ENCODE peak calls at places on chromosomes 1 and 21, in six cellular contexts. One of them, this sample, is unnamed.

GRCh38 chr1:184768467-184768866 is 13.8 kb upstream of the EDEM3 start:
- DNase-seq in foreskin fibroblast: no peak
- DNase-seq in CD8-positive, alpha-beta T cell: no peak
- DNase-seq in bronchial epithelial cell: no peak
- DNase-seq in prostate gland: no peak
- DNase-seq in lower lobe of right lung: no peak
- DNase-seq in this sample: no peak

GRCh38 chr1:211420389-211420788 is 71.6 kb downstream of the RD3 start:
- DNase-seq in foreskin fibroblast: peak; percentile 23
- DNase-seq in CD8-positive, alpha-beta T cell: no peak
- DNase-seq in bronchial epithelial cell: peak; percentile 14
- DNase-seq in prostate gland: no peak
- DNase-seq in lower lobe of right lung: no peak
- DNase-seq in this sample: peak; percentile 12

GRCh38 chr21:34202553-34203332 is 129.4 kb downstream of the MRPS6 start:
- DNase-seq in foreskin fibroblast: no peak
- DNase-seq in CD8-positive, alpha-beta T cell: no peak
- DNase-seq in bronchial epithelial cell: no peak
- DNase-seq in prostate gland: no peak
- DNase-seq in lower lobe of right lung: peak; percentile 68
- DNase-seq in this sample: no peak

GRCh38 chr1:215650446-215651149 is 83.5 kb downstream of the KCTD3 start:
- DNase-seq in foreskin fibroblast: no peak
- DNase-seq in CD8-positive, alpha-beta T cell: no peak
- DNase-seq in bronchial epithelial cell: no peak
- DNase-seq in prostate gland: no peak
- DNase-seq in lower lobe of right lung: no peak
- DNase-seq in this sample: no peak

GRCh38 chr1:12469990-12470389 is 148.0 kb downstream of the DHRS3 start:
- DNase-seq in foreskin fibroblast: no peak
- DNase-seq in CD8-positive, alpha-beta T cell: no peak
- DNase-seq in bronchial epithelial cell: no peak
- DNase-seq in prostate gland: no peak
- DNase-seq in lower lobe of right lung: no peak
- DNase-seq in this sample: no peak

GRCh38 chr1:10965621-10966226 is 46.7 kb upstream of the TARDBP start:
- DNase-seq in foreskin fibroblast: no peak
- DNase-seq in CD8-positive, alpha-beta T cell: peak; percentile 62
- DNase-seq in bronchial epithelial cell: peak; percentile 66
- DNase-seq in prostate gland: no peak
- DNase-seq in lower lobe of right lung: peak; percentile 86
- DNase-seq in this sample: peak; percentile 24

GRCh38 chr1:63868220-63868897 is 94.5 kb downstream of the ROR1 start:
- DNase-seq in foreskin fibroblast: peak; percentile 52
- DNase-seq in CD8-positive, alpha-beta T cell: no peak
- DNase-seq in bronchial epithelial cell: peak; percentile 96
- DNase-seq in prostate gland: no peak
- DNase-seq in lower lobe of right lung: no peak
- DNase-seq in this sample: peak; percentile 31

GRCh38 chr21:44742418-44743153 is 31.2 kb upstream of the TSPEAR start:
- DNase-seq in foreskin fibroblast: no peak
- DNase-seq in CD8-positive, alpha-beta T cell: no peak
- DNase-seq in bronchial epithelial cell: peak; percentile 18
- DNase-seq in prostate gland: no peak
- DNase-seq in lower lobe of right lung: no peak
- DNase-seq in this sample: peak; percentile 20

GRCh38 chr1:196977278-196977677 is at the start of gene CFHR5:
- DNase-seq in foreskin fibroblast: no peak
- DNase-seq in CD8-positive, alpha-beta T cell: no peak
- DNase-seq in bronchial epithelial cell: no peak
- DNase-seq in prostate gland: no peak
- DNase-seq in lower lobe of right lung: no peak
- DNase-seq in this sample: no peak

GRCh38 chr21:44371596-44371995 is 18.2 kb downstream of the TRPM2 start:
- DNase-seq in foreskin fibroblast: no peak
- DNase-seq in CD8-positive, alpha-beta T cell: no peak
- DNase-seq in bronchial epithelial cell: no peak
- DNase-seq in prostate gland: no peak
- DNase-seq in lower lobe of right lung: no peak
- DNase-seq in this sample: no peak

GRCh38 chr21:30194701-30195299 is 21.1 kb downstream of the CLDN8 start:
- DNase-seq in foreskin fibroblast: no peak
- DNase-seq in CD8-positive, alpha-beta T cell: no peak
- DNase-seq in bronchial epithelial cell: peak; percentile 73
- DNase-seq in prostate gland: no peak
- DNase-seq in lower lobe of right lung: no peak
- DNase-seq in this sample: peak; percentile 10

GRCh38 chr21:16250282-16250681 is 520.5 kb downstream of the USP25 start:
- DNase-seq in foreskin fibroblast: no peak
- DNase-seq in CD8-positive, alpha-beta T cell: no peak
- DNase-seq in bronchial epithelial cell: no peak
- DNase-seq in prostate gland: no peak
- DNase-seq in lower lobe of right lung: no peak
- DNase-seq in this sample: no peak

GRCh38 chr21:28737671-28738279 is 254.9 kb downstream of the LTN1 start:
- DNase-seq in foreskin fibroblast: no peak
- DNase-seq in CD8-positive, alpha-beta T cell: no peak
- DNase-seq in bronchial epithelial cell: peak; percentile 80
- DNase-seq in prostate gland: no peak
- DNase-seq in lower lobe of right lung: no peak
- DNase-seq in this sample: peak; percentile 73

GRCh38 chr1:172125812-172126430 is 284.6 kb downstream of the DNM3 start:
- DNase-seq in foreskin fibroblast: no peak
- DNase-seq in CD8-positive, alpha-beta T cell: no peak
- DNase-seq in bronchial epithelial cell: no peak
- DNase-seq in prostate gland: no peak
- DNase-seq in lower lobe of right lung: no peak
- DNase-seq in this sample: no peak

GRCh38 chr1:7703321-7704213 is 67.5 kb upstream of the VAMP3 start:
- DNase-seq in foreskin fibroblast: no peak
- DNase-seq in CD8-positive, alpha-beta T cell: peak; percentile 30
- DNase-seq in bronchial epithelial cell: no peak
- DNase-seq in prostate gland: no peak
- DNase-seq in lower lobe of right lung: no peak
- DNase-seq in this sample: no peak

GRCh38 chr1:19731311-19731821 is 66.7 kb downstream of the HTR6 start:
- DNase-seq in foreskin fibroblast: no peak
- DNase-seq in CD8-positive, alpha-beta T cell: no peak
- DNase-seq in bronchial epithelial cell: no peak
- DNase-seq in prostate gland: no peak
- DNase-seq in lower lobe of right lung: no peak
- DNase-seq in this sample: no peak

GRCh38 chr1:25932321-25932720 is 26.1 kb upstream of the STMN1 start:
- DNase-seq in foreskin fibroblast: no peak
- DNase-seq in CD8-positive, alpha-beta T cell: no peak
- DNase-seq in bronchial epithelial cell: no peak
- DNase-seq in prostate gland: no peak
- DNase-seq in lower lobe of right lung: no peak
- DNase-seq in this sample: no peak

GRCh38 chr1:154843913-154844681 is 26.0 kb downstream of the KCNN3 start:
- DNase-seq in foreskin fibroblast: no peak
- DNase-seq in CD8-positive, alpha-beta T cell: no peak
- DNase-seq in bronchial epithelial cell: no peak
- DNase-seq in prostate gland: no peak
- DNase-seq in lower lobe of right lung: no peak
- DNase-seq in this sample: no peak

GRCh38 chr1:2856821-2857290 is 55.4 kb upstream of the TTC34 start:
- DNase-seq in foreskin fibroblast: no peak
- DNase-seq in CD8-positive, alpha-beta T cell: no peak
- DNase-seq in bronchial epithelial cell: no peak
- DNase-seq in prostate gland: no peak
- DNase-seq in lower lobe of right lung: peak; percentile 41
- DNase-seq in this sample: no peak

GRCh38 chr1:181151378-181152326 is 63.2 kb downstream of the IER5 start:
- DNase-seq in foreskin fibroblast: peak; percentile 40
- DNase-seq in CD8-positive, alpha-beta T cell: no peak
- DNase-seq in bronchial epithelial cell: peak; percentile 38
- DNase-seq in prostate gland: no peak
- DNase-seq in lower lobe of right lung: no peak
- DNase-seq in this sample: no peak

GRCh38 chr1:61270761-61271411 is 188.5 kb downstream of the NFIA start:
- DNase-seq in foreskin fibroblast: no peak
- DNase-seq in CD8-positive, alpha-beta T cell: no peak
- DNase-seq in bronchial epithelial cell: peak; percentile 75
- DNase-seq in prostate gland: no peak
- DNase-seq in lower lobe of right lung: no peak
- DNase-seq in this sample: peak; percentile 82

GRCh38 chr1:148160421-148161251 is 8.6 kb upstream of the NBPF11 start:
- DNase-seq in foreskin fibroblast: no peak
- DNase-seq in CD8-positive, alpha-beta T cell: no peak
- DNase-seq in bronchial epithelial cell: no peak
- DNase-seq in prostate gland: no peak
- DNase-seq in lower lobe of right lung: peak; percentile 39
- DNase-seq in this sample: no peak

GRCh38 chr1:204842892-204843291 is 27.8 kb upstream of the NFASC start:
- DNase-seq in foreskin fibroblast: peak; percentile 18
- DNase-seq in CD8-positive, alpha-beta T cell: no peak
- DNase-seq in bronchial epithelial cell: no peak
- DNase-seq in prostate gland: no peak
- DNase-seq in lower lobe of right lung: no peak
- DNase-seq in this sample: peak; percentile 44

GRCh38 chr21:14947613-14948160 is 117.1 kb downstream of the NRIP1 start:
- DNase-seq in foreskin fibroblast: no peak
- DNase-seq in CD8-positive, alpha-beta T cell: no peak
- DNase-seq in bronchial epithelial cell: no peak
- DNase-seq in prostate gland: no peak
- DNase-seq in lower lobe of right lung: no peak
- DNase-seq in this sample: no peak

GRCh38 chr1:43861337-43861736 is 72.3 kb upstream of the ARTN start:
- DNase-seq in foreskin fibroblast: peak; percentile 70
- DNase-seq in CD8-positive, alpha-beta T cell: no peak
- DNase-seq in bronchial epithelial cell: peak; percentile 98
- DNase-seq in prostate gland: no peak
- DNase-seq in lower lobe of right lung: no peak
- DNase-seq in this sample: peak; percentile 67

GRCh38 chr1:244768186-244768585 is 67.3 kb upstream of the COX20 start:
- DNase-seq in foreskin fibroblast: no peak
- DNase-seq in CD8-positive, alpha-beta T cell: no peak
- DNase-seq in bronchial epithelial cell: peak; percentile 47
- DNase-seq in prostate gland: no peak
- DNase-seq in lower lobe of right lung: no peak
- DNase-seq in this sample: no peak

GRCh38 chr1:30315185-30315960 is 408.0 kb downstream of the MATN1 start:
- DNase-seq in foreskin fibroblast: no peak
- DNase-seq in CD8-positive, alpha-beta T cell: no peak
- DNase-seq in bronchial epithelial cell: peak; percentile 3
- DNase-seq in prostate gland: no peak
- DNase-seq in lower lobe of right lung: no peak
- DNase-seq in this sample: no peak

GRCh38 chr21:45011911-45012660 is 62.3 kb upstream of the ADARB1 start:
- DNase-seq in foreskin fibroblast: peak; percentile 91
- DNase-seq in CD8-positive, alpha-beta T cell: no peak
- DNase-seq in bronchial epithelial cell: peak; percentile 90
- DNase-seq in prostate gland: no peak
- DNase-seq in lower lobe of right lung: peak; percentile 36
- DNase-seq in this sample: peak; percentile 82

GRCh38 chr1:234979316-234980223 is 149.1 kb downstream of the TOMM20 start:
- DNase-seq in foreskin fibroblast: no peak
- DNase-seq in CD8-positive, alpha-beta T cell: no peak
- DNase-seq in bronchial epithelial cell: no peak
- DNase-seq in prostate gland: no peak
- DNase-seq in lower lobe of right lung: no peak
- DNase-seq in this sample: no peak

GRCh38 chr1:234976880-234977680 is 151.6 kb downstream of the TOMM20 start:
- DNase-seq in foreskin fibroblast: no peak
- DNase-seq in CD8-positive, alpha-beta T cell: no peak
- DNase-seq in bronchial epithelial cell: no peak
- DNase-seq in prostate gland: no peak
- DNase-seq in lower lobe of right lung: no peak
- DNase-seq in this sample: no peak

GRCh38 chr1:234977891-234978396 is 150.7 kb downstream of the TOMM20 start:
- DNase-seq in foreskin fibroblast: no peak
- DNase-seq in CD8-positive, alpha-beta T cell: no peak
- DNase-seq in bronchial epithelial cell: no peak
- DNase-seq in prostate gland: no peak
- DNase-seq in lower lobe of right lung: no peak
- DNase-seq in this sample: no peak

GRCh38 chr1:234980224-234980656 is 148.4 kb downstream of the TOMM20 start:
- DNase-seq in foreskin fibroblast: no peak
- DNase-seq in CD8-positive, alpha-beta T cell: no peak
- DNase-seq in bronchial epithelial cell: no peak
- DNase-seq in prostate gland: no peak
- DNase-seq in lower lobe of right lung: no peak
- DNase-seq in this sample: no peak

GRCh38 chr1:234978397-234979291 is 150.0 kb downstream of the TOMM20 start:
- DNase-seq in foreskin fibroblast: peak; percentile 90
- DNase-seq in CD8-positive, alpha-beta T cell: peak; percentile 68
- DNase-seq in bronchial epithelial cell: peak; percentile 94
- DNase-seq in prostate gland: no peak
- DNase-seq in lower lobe of right lung: peak; percentile 80
- DNase-seq in this sample: peak; percentile 66
- TF ChIP-seq CTCF in foreskin fibroblast: no peak
- TF ChIP-seq CTCF in CD8-positive, alpha-beta T cell: no peak
- TF ChIP-seq CTCF in bronchial epithelial cell: peak; percentile 24
- TF ChIP-seq CTCF in prostate gland: no peak
- TF ChIP-seq CTCF in lower lobe of right lung: no peak
- TF ChIP-seq CTCF in this sample: no peak

DNA sequence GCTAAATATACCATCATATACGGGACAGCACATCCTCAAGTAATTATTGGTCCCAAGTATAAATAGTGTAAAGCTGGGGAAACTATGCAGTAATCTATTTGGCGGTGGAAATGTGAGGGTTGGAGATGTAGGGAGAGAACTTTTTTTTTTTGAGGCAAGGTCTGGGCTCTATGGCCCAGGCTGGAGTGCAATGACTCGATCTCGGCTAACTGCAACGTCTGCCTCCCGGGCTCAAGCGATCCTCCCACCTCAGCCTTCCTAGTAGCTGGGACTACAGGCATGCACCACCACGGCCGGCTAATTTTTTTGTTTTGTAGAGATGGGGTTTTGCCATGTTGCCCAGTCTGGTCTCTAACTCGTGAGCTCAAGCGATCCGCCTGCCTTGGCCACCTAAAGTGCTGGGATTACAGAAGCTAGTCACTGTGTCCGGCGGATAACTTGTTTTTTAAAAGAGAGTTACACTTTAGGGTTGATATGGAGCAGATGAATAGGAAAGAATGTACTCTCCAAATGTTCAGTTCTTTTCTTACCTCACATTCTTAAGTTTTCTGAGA is 1.9 kb downstream of the IFT25 start:
- DNase-seq in foreskin fibroblast: no peak
- DNase-seq in CD8-positive, alpha-beta T cell: no peak
- DNase-seq in bronchial epithelial cell: no peak
- DNase-seq in prostate gland: no peak
- DNase-seq in lower lobe of right lung: no peak
- DNase-seq in this sample: no peak
- H3K4me3 ChIP-seq in foreskin fibroblast: no peak overlapping the region
- H3K4me3 ChIP-seq in CD8-positive, alpha-beta T cell: no peak overlapping the region
- H3K4me3 ChIP-seq in bronchial epithelial cell: no peak overlapping the region
- H3K4me3 ChIP-seq in prostate gland: no peak overlapping the region
- H3K4me3 ChIP-seq in lower lobe of right lung: no peak overlapping the region
- H3K4me3 ChIP-seq in this sample: no peak overlapping the region

GRCh38 chr1:23798662-23799142 is 1.9 kb downstream of the GALE start:
- DNase-seq in foreskin fibroblast: no peak
- DNase-seq in CD8-positive, alpha-beta T cell: no peak
- DNase-seq in bronchial epithelial cell: no peak
- DNase-seq in prostate gland: no peak
- DNase-seq in lower lobe of right lung: no peak
- DNase-seq in this sample: no peak
- TF ChIP-seq CTCF in foreskin fibroblast: no peak
- TF ChIP-seq CTCF in CD8-positive, alpha-beta T cell: no peak
- TF ChIP-seq CTCF in bronchial epithelial cell: peak; percentile 10
- TF ChIP-seq CTCF in prostate gland: no peak
- TF ChIP-seq CTCF in lower lobe of right lung: no peak
- TF ChIP-seq CTCF in this sample: no peak

GRCh38 chr1:231808116-231808515 is 181.5 kb downstream of the DISC1 start:
- DNase-seq in foreskin fibroblast: no peak
- DNase-seq in CD8-positive, alpha-beta T cell: no peak
- DNase-seq in bronchial epithelial cell: no peak
- DNase-seq in prostate gland: no peak
- DNase-seq in lower lobe of right lung: no peak
- DNase-seq in this sample: no peak
- H3K4me3 ChIP-seq in foreskin fibroblast: no peak overlapping the region
- H3K4me3 ChIP-seq in CD8-positive, alpha-beta T cell: no peak overlapping the region
- H3K4me3 ChIP-seq in bronchial epithelial cell: no peak overlapping the region
- H3K4me3 ChIP-seq in prostate gland: no peak overlapping the region
- H3K4me3 ChIP-seq in lower lobe of right lung: no peak overlapping the region
- H3K4me3 ChIP-seq in this sample: no peak overlapping the region

This sample was measured in fibroblast of the aortic adventitia.